ENCODE peak calls at places on chromosomes 12 and 14, in four cellular contexts. One of them, this sample, is unnamed.

GRCh38 chr12:113778432-113779128 is 187.5 kb downstream of the RBM19 start:
- DNase-seq in K562: no peak
- DNase-seq in HepG2: no peak
- DNase-seq in GM12878: no peak
- DNase-seq in this sample: no peak

GRCh38 chr12:113174461-113175384 is 10.6 kb downstream of the DDX54 start:
- DNase-seq in K562: peak; percentile 84
- DNase-seq in HepG2: peak; percentile 33
- DNase-seq in GM12878: no peak
- DNase-seq in this sample: peak; percentile 79

GRCh38 chr12:2963760-2964292 is 4.6 kb downstream of the TEAD4 start:
- DNase-seq in K562: no peak
- DNase-seq in HepG2: peak; percentile 78
- DNase-seq in GM12878: no peak
- DNase-seq in this sample: no peak

GRCh38 chr14:92037989-92038388 is 1.9 kb downstream of the TRIP11 start:
- DNase-seq in K562: no peak
- DNase-seq in HepG2: no peak
- DNase-seq in GM12878: no peak
- DNase-seq in this sample: no peak

GRCh38 chr12:7646178-7646475 is 19.6 kb downstream of the APOBEC1 start:
- DNase-seq in K562: no peak
- DNase-seq in HepG2: no peak
- DNase-seq in GM12878: no peak
- DNase-seq in this sample: no peak

GRCh38 chr14:23454445-23454856 is 15.1 kb upstream of the NGDN start:
- DNase-seq in K562: peak; percentile 89
- DNase-seq in HepG2: peak; percentile 85
- DNase-seq in GM12878: no peak
- DNase-seq in this sample: no peak

GRCh38 chr12:11630046-11630706 is 19.3 kb upstream of the ETV6 start:
- DNase-seq in K562: no peak
- DNase-seq in HepG2: no peak
- DNase-seq in GM12878: no peak
- DNase-seq in this sample: no peak

GRCh38 chr12:62128186-62128965 is 131.8 kb upstream of the USP15 start:
- DNase-seq in K562: no peak
- DNase-seq in HepG2: no peak
- DNase-seq in GM12878: no peak
- DNase-seq in this sample: no peak

GRCh38 chr12:51192284-51192671 is 19.3 kb upstream of the TFCP2 start:
- DNase-seq in K562: no peak
- DNase-seq in HepG2: no peak
- DNase-seq in GM12878: no peak
- DNase-seq in this sample: no peak

GRCh38 chr14:106166650-106167204 is 640.3 kb downstream of the TMEM121 start:
- DNase-seq in K562: no peak
- DNase-seq in HepG2: no peak
- DNase-seq in GM12878: no peak
- DNase-seq in this sample: no peak

GRCh38 chr12:2198088-2198501 is 145.3 kb downstream of the CACNA1C start:
- DNase-seq in K562: no peak
- DNase-seq in HepG2: no peak
- DNase-seq in GM12878: no peak
- DNase-seq in this sample: peak; percentile 13

GRCh38 chr12:85866929-85867776 is 6.9 kb upstream of the NTS start:
- DNase-seq in K562: peak; percentile 5
- DNase-seq in HepG2: peak; percentile 48
- DNase-seq in GM12878: no peak
- DNase-seq in this sample: peak; percentile 48

GRCh38 chr12:68020049-68020448 is 30.8 kb downstream of the IFNG-AS1 start:
- DNase-seq in K562: no peak
- DNase-seq in HepG2: no peak
- DNase-seq in GM12878: no peak
- DNase-seq in this sample: no peak

GRCh38 chr12:34354239-34355200 is 332.2 kb downstream of the ALG10 start:
- DNase-seq in K562: no peak
- DNase-seq in HepG2: no peak
- DNase-seq in GM12878: no peak
- DNase-seq in this sample: no peak

GRCh38 chr12:62434504-62435336 is 31.9 kb upstream of the MON2 start:
- DNase-seq in K562: no peak
- DNase-seq in HepG2: no peak
- DNase-seq in GM12878: no peak
- DNase-seq in this sample: no peak

GRCh38 chr12:117118838-117119591 is 19.8 kb upstream of the TESC start:
- DNase-seq in K562: no peak
- DNase-seq in HepG2: peak; percentile 44
- DNase-seq in GM12878: no peak
- DNase-seq in this sample: no peak

GRCh38 chr14:91284146-91284790 is 39.8 kb upstream of the GPR68 start:
- DNase-seq in K562: no peak
- DNase-seq in HepG2: no peak
- DNase-seq in GM12878: no peak
- DNase-seq in this sample: peak; percentile 52

GRCh38 chr14:22852940-22853767 is 16.8 kb downstream of the MMP14 start:
- DNase-seq in K562: peak; percentile 81
- DNase-seq in HepG2: peak; percentile 86
- DNase-seq in GM12878: peak; percentile 63
- DNase-seq in this sample: peak; percentile 84

GRCh38 chr14:71701990-71702389 is 230.2 kb upstream of the RGS6 start:
- DNase-seq in K562: no peak
- DNase-seq in HepG2: no peak
- DNase-seq in GM12878: no peak
- DNase-seq in this sample: no peak

GRCh38 chr14:73402579-73402978 is 55.8 kb downstream of the NUMB start:
- DNase-seq in K562: no peak
- DNase-seq in HepG2: no peak
- DNase-seq in GM12878: peak; percentile 59
- DNase-seq in this sample: no peak

GRCh38 chr12:1644523-1645438 is 15.8 kb downstream of the WNT5B start:
- DNase-seq in K562: no peak
- DNase-seq in HepG2: no peak
- DNase-seq in GM12878: no peak
- DNase-seq in this sample: no peak

GRCh38 chr14:53979141-53979673 is 22.6 kb upstream of the BMP4 start:
- DNase-seq in K562: no peak
- DNase-seq in HepG2: peak; percentile 91
- DNase-seq in GM12878: no peak
- DNase-seq in this sample: no peak

GRCh38 chr14:34364201-34364600 is 97.8 kb downstream of the SPTSSA start:
- DNase-seq in K562: no peak
- DNase-seq in HepG2: no peak
- DNase-seq in GM12878: no peak
- DNase-seq in this sample: no peak

GRCh38 chr12:124548854-124549378 is 18.5 kb downstream of the NCOR2 start:
- DNase-seq in K562: no peak
- DNase-seq in HepG2: no peak
- DNase-seq in GM12878: no peak
- DNase-seq in this sample: no peak

GRCh38 chr12:39905152-39905551 is 200.7 kb downstream of the SLC2A13 start:
- DNase-seq in K562: no peak
- DNase-seq in HepG2: no peak
- DNase-seq in GM12878: no peak
- DNase-seq in this sample: no peak

GRCh38 chr12:78870539-78870938 is 6.0 kb downstream of the SYT1 start:
- DNase-seq in K562: no peak
- DNase-seq in HepG2: no peak
- DNase-seq in GM12878: no peak
- DNase-seq in this sample: no peak

GRCh38 chr14:52906141-52906601 is 44.7 kb downstream of the FERMT2 start:
- DNase-seq in K562: no peak
- DNase-seq in HepG2: no peak
- DNase-seq in GM12878: no peak
- DNase-seq in this sample: no peak

DNA sequence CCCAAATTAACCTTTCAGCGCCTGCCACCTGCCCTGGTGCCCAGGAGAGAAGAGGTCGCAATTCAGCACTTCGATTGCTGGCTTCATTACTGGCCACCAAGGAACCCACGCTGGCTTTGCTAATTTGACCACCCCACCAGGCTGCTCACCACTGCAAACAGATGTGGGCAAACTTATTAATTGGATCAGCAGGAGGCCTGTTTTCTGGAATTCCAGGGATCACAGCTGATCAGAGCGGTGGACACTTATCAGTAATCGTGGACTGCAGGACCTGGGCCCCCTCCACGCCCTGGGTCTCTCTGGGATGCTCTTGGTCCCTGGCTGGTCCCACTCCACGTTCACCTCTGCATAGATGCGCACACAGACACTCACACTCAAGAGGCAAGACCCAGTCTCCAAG is 27.8 kb downstream of the BEGAIN start:
- DNase-seq in K562: no peak
- DNase-seq in HepG2: no peak
- DNase-seq in GM12878: no peak
- DNase-seq in this sample: no peak
- TF ChIP-seq FOXK2 in K562: no peak
- TF ChIP-seq FOXK2 in HepG2: no peak
- TF ChIP-seq FOXK2 in GM12878: no peak
- TF ChIP-seq FOXK2 in this sample: no peak

GRCh38 chr12:83121886-83122622 is 435.3 kb downstream of the TMTC2 start:
- DNase-seq in K562: no peak
- DNase-seq in HepG2: no peak
- DNase-seq in GM12878: no peak
- DNase-seq in this sample: no peak
- TF ChIP-seq FOXK2 in K562: no peak
- TF ChIP-seq FOXK2 in HepG2: no peak
- TF ChIP-seq FOXK2 in GM12878: no peak
- TF ChIP-seq FOXK2 in this sample: no peak

GRCh38 chr12:69900720-69901131 is 75.7 kb downstream of the MYRFL start:
- DNase-seq in K562: peak; percentile 35
- DNase-seq in HepG2: peak; percentile 76
- DNase-seq in GM12878: no peak
- DNase-seq in this sample: peak; percentile 60

GRCh38 chr12:69896653-69897381 is 71.8 kb downstream of the MYRFL start:
- DNase-seq in K562: no peak
- DNase-seq in HepG2: no peak
- DNase-seq in GM12878: no peak
- DNase-seq in this sample: no peak

GRCh38 chr12:69901141-69901900 is 76.3 kb downstream of the MYRFL start:
- DNase-seq in K562: no peak
- DNase-seq in HepG2: no peak
- DNase-seq in GM12878: no peak
- DNase-seq in this sample: no peak

GRCh38 chr12:69897744-69898143 is 72.7 kb downstream of the MYRFL start:
- DNase-seq in K562: no peak
- DNase-seq in HepG2: no peak
- DNase-seq in GM12878: no peak
- DNase-seq in this sample: no peak

GRCh38 chr12:69898236-69898635 is 73.2 kb downstream of the MYRFL start:
- DNase-seq in K562: no peak
- DNase-seq in HepG2: no peak
- DNase-seq in GM12878: no peak
- DNase-seq in this sample: no peak
- TF ChIP-seq FOXK2 in K562: no peak
- TF ChIP-seq FOXK2 in HepG2: no peak
- TF ChIP-seq FOXK2 in GM12878: no peak
- TF ChIP-seq FOXK2 in this sample: no peak

DNA sequence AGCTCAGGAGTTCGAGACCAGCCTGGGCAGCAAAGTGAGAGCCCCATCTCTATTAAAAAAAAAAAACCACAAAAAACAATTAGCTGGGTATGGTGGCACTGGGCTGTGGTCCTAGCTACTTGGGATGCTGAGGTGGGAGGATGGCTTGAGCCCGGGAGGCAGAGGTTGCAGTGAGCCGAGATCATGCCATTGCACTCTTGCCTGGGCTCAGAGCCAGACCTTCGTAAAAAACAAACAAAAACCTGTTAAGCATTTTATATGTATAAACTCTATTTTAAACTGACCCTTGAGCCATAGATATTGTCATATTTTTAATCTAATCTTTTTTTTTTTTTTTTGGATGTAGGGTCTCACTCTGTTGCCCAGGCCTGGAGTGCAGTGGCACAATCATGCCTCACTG is 35.7 kb downstream of the DNM1L start:
- DNase-seq in K562: no peak
- DNase-seq in HepG2: no peak
- DNase-seq in GM12878: no peak
- DNase-seq in this sample: no peak
- TF ChIP-seq FOXK2 in K562: no peak
- TF ChIP-seq FOXK2 in HepG2: no peak
- TF ChIP-seq FOXK2 in GM12878: no peak
- TF ChIP-seq FOXK2 in this sample: no peak

GRCh38 chr12:71950404-71950803 is 11.8 kb downstream of the TPH2 start:
- DNase-seq in K562: no peak
- DNase-seq in HepG2: no peak
- DNase-seq in GM12878: no peak
- DNase-seq in this sample: no peak

GRCh38 chr12:71948390-71948789 is 9.7 kb downstream of the TPH2 start:
- DNase-seq in K562: no peak
- DNase-seq in HepG2: no peak
- DNase-seq in GM12878: no peak
- DNase-seq in this sample: no peak

GRCh38 chr12:71945883-71946282 is 7.2 kb downstream of the TPH2 start:
- DNase-seq in K562: no peak
- DNase-seq in HepG2: no peak
- DNase-seq in GM12878: no peak
- DNase-seq in this sample: no peak

GRCh38 chr12:71945121-71945520 is 6.5 kb downstream of the TPH2 start:
- DNase-seq in K562: no peak
- DNase-seq in HepG2: no peak
- DNase-seq in GM12878: no peak
- DNase-seq in this sample: no peak

GRCh38 chr12:71947645-71948105 is 9.0 kb downstream of the TPH2 start:
- DNase-seq in K562: no peak
- DNase-seq in HepG2: peak; percentile 85
- DNase-seq in GM12878: no peak
- DNase-seq in this sample: no peak
- TF ChIP-seq FOXK2 in K562: no peak
- TF ChIP-seq FOXK2 in HepG2: no peak
- TF ChIP-seq FOXK2 in GM12878: no peak
- TF ChIP-seq FOXK2 in this sample: no peak

DNA sequence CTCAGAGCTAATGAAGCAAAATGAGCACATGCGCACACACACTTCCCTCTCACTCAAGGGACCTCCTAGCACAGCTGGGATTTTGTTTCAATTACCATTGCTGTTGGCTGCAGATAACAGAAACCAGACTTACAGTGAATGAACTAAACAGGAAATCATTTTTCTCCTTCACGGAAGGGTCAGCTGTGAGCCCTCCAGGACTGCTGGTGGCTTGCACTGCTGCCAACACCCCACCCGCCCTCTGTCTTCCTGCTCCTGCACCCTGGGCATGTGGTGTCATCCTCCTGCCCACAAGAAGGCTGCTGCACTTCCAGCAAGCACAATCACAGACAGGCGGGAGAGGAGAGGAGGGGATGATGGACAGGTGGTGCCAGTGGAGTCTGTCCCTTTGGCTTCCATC is 404.2 kb upstream of the CCDC196 start:
- DNase-seq in K562: no peak
- DNase-seq in HepG2: no peak
- DNase-seq in GM12878: no peak
- DNase-seq in this sample: no peak
- TF ChIP-seq FOXK2 in K562: no peak
- TF ChIP-seq FOXK2 in HepG2: no peak
- TF ChIP-seq FOXK2 in GM12878: no peak
- TF ChIP-seq FOXK2 in this sample: no peak